ENCODE peak calls at places on chromosomes 7 and 10, in four cellular contexts. One of them, this sample, is unnamed.

GRCh38 chr7:16412535-16413247 is 8.6 kb downstream of the CRPPA start:
- DNase-seq in astrocyte: no peak
- DNase-seq in IMR-90: no peak
- DNase-seq in colonic mucosa: no peak
- DNase-seq in this sample: no peak

GRCh38 chr7:34057136-34057535 is 151.8 kb downstream of the BMPER start:
- DNase-seq in astrocyte: no peak
- DNase-seq in IMR-90: no peak
- DNase-seq in colonic mucosa: no peak
- DNase-seq in this sample: no peak

GRCh38 chr7:98294798-98295382 is 13.4 kb downstream of the BRI3 start:
- DNase-seq in astrocyte: no peak
- DNase-seq in IMR-90: peak; percentile 47
- DNase-seq in colonic mucosa: peak; percentile 71
- DNase-seq in this sample: no peak

GRCh38 chr10:72010234-72010992 is 46.2 kb downstream of the CHST3 start:
- DNase-seq in astrocyte: no peak
- DNase-seq in IMR-90: no peak
- DNase-seq in colonic mucosa: no peak
- DNase-seq in this sample: no peak

GRCh38 chr10:79070091-79070610 is 1.4 kb downstream of the ZMIZ1 start:
- DNase-seq in astrocyte: no peak
- DNase-seq in IMR-90: no peak
- DNase-seq in colonic mucosa: peak; percentile 58
- DNase-seq in this sample: no peak

GRCh38 chr7:821688-822087 is 10.6 kb upstream of the SUN1 start:
- DNase-seq in astrocyte: no peak
- DNase-seq in IMR-90: no peak
- DNase-seq in colonic mucosa: no peak
- DNase-seq in this sample: no peak

GRCh38 chr7:767941-768729 is 41.1 kb upstream of the PRKAR1B start:
- DNase-seq in astrocyte: peak; percentile 18
- DNase-seq in IMR-90: peak; percentile 22
- DNase-seq in colonic mucosa: no peak
- DNase-seq in this sample: peak; percentile 17

GRCh38 chr10:133124357-133125211 is 35.4 kb upstream of the KNDC1 start:
- DNase-seq in astrocyte: no peak
- DNase-seq in IMR-90: no peak
- DNase-seq in colonic mucosa: no peak
- DNase-seq in this sample: no peak

GRCh38 chr10:58851606-58852005 is 324.8 kb upstream of the PHYHIPL start:
- DNase-seq in astrocyte: peak; percentile 6
- DNase-seq in IMR-90: peak; percentile 19
- DNase-seq in colonic mucosa: no peak
- DNase-seq in this sample: no peak

GRCh38 chr7:81869670-81870069 is 99.8 kb upstream of the HGF start:
- DNase-seq in astrocyte: peak; percentile 10
- DNase-seq in IMR-90: no peak
- DNase-seq in colonic mucosa: no peak
- DNase-seq in this sample: no peak

GRCh38 chr7:12635830-12636229 is 51.6 kb upstream of the ARL4A start:
- DNase-seq in astrocyte: no peak
- DNase-seq in IMR-90: no peak
- DNase-seq in colonic mucosa: no peak
- DNase-seq in this sample: no peak

GRCh38 chr7:25860206-25860881 is 291.7 kb upstream of the NFE2L3 start:
- DNase-seq in astrocyte: no peak
- DNase-seq in IMR-90: peak; percentile 24
- DNase-seq in colonic mucosa: no peak
- DNase-seq in this sample: no peak

GRCh38 chr10:77940225-77940624 is 13.7 kb upstream of the DLG5 start:
- DNase-seq in astrocyte: no peak
- DNase-seq in IMR-90: no peak
- DNase-seq in colonic mucosa: no peak
- DNase-seq in this sample: no peak

GRCh38 chr7:106071356-106071998 is 40.6 kb downstream of the SYPL1 start:
- DNase-seq in astrocyte: no peak
- DNase-seq in IMR-90: no peak
- DNase-seq in colonic mucosa: peak; percentile 85
- DNase-seq in this sample: no peak

GRCh38 chr10:122062831-122063674 is 74.1 kb downstream of the TACC2 start:
- DNase-seq in astrocyte: peak; percentile 82
- DNase-seq in IMR-90: peak; percentile 83
- DNase-seq in colonic mucosa: peak; percentile 88
- DNase-seq in this sample: peak; percentile 39

GRCh38 chr7:107958764-107959526 is 44.0 kb downstream of the LAMB1 start:
- DNase-seq in astrocyte: peak; percentile 79
- DNase-seq in IMR-90: peak; percentile 90
- DNase-seq in colonic mucosa: no peak
- DNase-seq in this sample: peak; percentile 77

GRCh38 chr10:99619090-99619800 is 994 bp downstream of the SLC25A28 start:
- DNase-seq in astrocyte: peak; percentile 25
- DNase-seq in IMR-90: peak; percentile 25
- DNase-seq in colonic mucosa: peak; percentile 32
- DNase-seq in this sample: no peak

GRCh38 chr10:89952314-89952713 is 250.9 kb downstream of the KIF20B start:
- DNase-seq in astrocyte: no peak
- DNase-seq in IMR-90: no peak
- DNase-seq in colonic mucosa: no peak
- DNase-seq in this sample: no peak

GRCh38 chr10:7957591-7957990 is 96.9 kb upstream of the GATA3 start:
- DNase-seq in astrocyte: no peak
- DNase-seq in IMR-90: no peak
- DNase-seq in colonic mucosa: no peak
- DNase-seq in this sample: no peak

GRCh38 chr10:986137-986825 is 2.0 kb upstream of the GTPBP4 start:
- DNase-seq in astrocyte: peak; percentile 91
- DNase-seq in IMR-90: peak; percentile 79
- DNase-seq in colonic mucosa: no peak
- DNase-seq in this sample: no peak

GRCh38 chr10:114208351-114208750 is 29.2 kb downstream of the TDRD1 start:
- DNase-seq in astrocyte: no peak
- DNase-seq in IMR-90: no peak
- DNase-seq in colonic mucosa: no peak
- DNase-seq in this sample: no peak

DNA sequence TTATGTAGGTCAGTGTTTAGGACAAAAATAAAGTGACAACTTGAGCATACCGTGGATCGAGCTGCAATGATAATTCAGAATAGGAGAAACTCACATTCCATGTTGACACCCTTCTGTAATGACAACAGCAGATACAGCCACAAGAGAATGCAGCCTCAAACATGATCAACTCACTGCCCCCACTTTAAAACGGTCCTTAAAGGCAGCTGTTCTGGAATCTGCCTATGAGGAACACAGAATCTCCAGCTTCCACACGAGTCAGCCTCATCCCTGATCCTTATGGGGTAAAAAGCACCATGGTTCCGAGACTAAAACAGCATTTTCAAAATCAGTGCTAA is 32.5 kb upstream of the DAGLB start:
- DNase-seq in astrocyte: no peak
- DNase-seq in IMR-90: no peak
- DNase-seq in colonic mucosa: no peak
- DNase-seq in this sample: no peak
- H3K4me3 ChIP-seq in astrocyte: peak overlapping the region; percentile 12
- H3K4me3 ChIP-seq in IMR-90: no peak overlapping the region
- H3K4me3 ChIP-seq in colonic mucosa: no peak overlapping the region
- H3K4me3 ChIP-seq in this sample: peak overlapping the region; percentile 9

GRCh38 chr10:73909716-73910115 is 1.2 kb upstream of the PLAU start:
- DNase-seq in astrocyte: no peak
- DNase-seq in IMR-90: no peak
- DNase-seq in colonic mucosa: no peak
- DNase-seq in this sample: no peak
- H3K4me3 ChIP-seq in astrocyte: peak overlapping the region; percentile 76
- H3K4me3 ChIP-seq in IMR-90: no peak overlapping the region
- H3K4me3 ChIP-seq in colonic mucosa: no peak overlapping the region
- H3K4me3 ChIP-seq in this sample: no peak overlapping the region

GRCh38 chr7:27124096-27124978 is 6.2 kb downstream of the HOXA4 start:
- DNase-seq in astrocyte: peak; percentile 96
- DNase-seq in IMR-90: peak; percentile 97
- DNase-seq in colonic mucosa: peak; percentile 37
- DNase-seq in this sample: no peak

GRCh38 chr7:27124979-27125689 is 5.4 kb downstream of the HOXA4 start:
- DNase-seq in astrocyte: no peak
- DNase-seq in IMR-90: no peak
- DNase-seq in colonic mucosa: peak; percentile 30
- DNase-seq in this sample: no peak

GRCh38 chr7:27122075-27122910 is 8.3 kb downstream of the HOXA4 start:
- DNase-seq in astrocyte: peak; percentile 18
- DNase-seq in IMR-90: peak; percentile 41
- DNase-seq in colonic mucosa: peak; percentile 91
- DNase-seq in this sample: no peak

GRCh38 chr7:27123021-27123476 is 7.5 kb downstream of the HOXA4 start:
- DNase-seq in astrocyte: peak; percentile 64
- DNase-seq in IMR-90: peak; percentile 67
- DNase-seq in colonic mucosa: peak; percentile 29
- DNase-seq in this sample: no peak

DNA sequence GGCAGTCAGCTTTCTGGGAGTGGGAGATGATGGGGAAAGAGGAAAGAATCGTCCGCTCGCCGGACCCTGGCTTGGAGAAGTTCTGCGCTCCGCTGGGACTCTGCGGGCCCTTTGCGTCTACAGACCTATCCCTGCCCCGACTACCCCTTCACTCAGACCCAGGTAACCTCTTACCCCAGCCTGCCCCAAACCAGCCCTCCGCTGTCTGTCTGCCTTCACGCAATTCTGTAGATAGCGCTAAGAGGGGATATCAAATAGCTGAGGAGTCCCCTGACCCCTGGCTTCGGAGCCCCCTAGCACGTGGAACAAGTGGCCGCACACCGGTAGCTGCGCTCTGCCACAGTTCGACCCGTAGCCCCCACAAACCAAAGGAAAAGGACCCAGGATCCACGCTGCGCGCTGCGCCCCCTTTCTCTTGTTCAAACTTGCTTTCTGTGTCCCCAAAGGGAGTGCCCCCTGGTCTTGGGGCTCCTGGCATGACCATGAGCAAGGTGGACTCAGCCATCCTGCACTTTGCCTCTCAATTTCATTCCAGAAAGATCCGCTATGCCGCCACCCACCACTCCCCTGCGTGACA is 7.0 kb downstream of the HOXA4 start:
- DNase-seq in astrocyte: peak; percentile 8
- DNase-seq in IMR-90: no peak
- DNase-seq in colonic mucosa: peak; percentile 32
- DNase-seq in this sample: no peak
- H3K4me3 ChIP-seq in astrocyte: peak overlapping the region; percentile 60
- H3K4me3 ChIP-seq in IMR-90: peak overlapping the region; percentile 48
- H3K4me3 ChIP-seq in colonic mucosa: peak overlapping the region; percentile 16
- H3K4me3 ChIP-seq in this sample: no peak overlapping the region

GRCh38 chr7:73387221-73387828 is 46.3 kb upstream of the FZD9 start:
- DNase-seq in astrocyte: no peak
- DNase-seq in IMR-90: no peak
- DNase-seq in colonic mucosa: no peak
- DNase-seq in this sample: no peak
- H3K4me3 ChIP-seq in astrocyte: no peak overlapping the region
- H3K4me3 ChIP-seq in IMR-90: no peak overlapping the region
- H3K4me3 ChIP-seq in colonic mucosa: no peak overlapping the region
- H3K4me3 ChIP-seq in this sample: no peak overlapping the region

GRCh38 chr10:42552188-42553063 is 85.9 kb downstream of the ZNF33B start:
- DNase-seq in astrocyte: peak; percentile 94
- DNase-seq in IMR-90: peak; percentile 97
- DNase-seq in colonic mucosa: peak; percentile 98
- DNase-seq in this sample: peak; percentile 85
- H3K4me3 ChIP-seq in astrocyte: peak overlapping the region; percentile 85
- H3K4me3 ChIP-seq in IMR-90: peak overlapping the region; percentile 74
- H3K4me3 ChIP-seq in colonic mucosa: peak overlapping the region; percentile 91
- H3K4me3 ChIP-seq in this sample: peak overlapping the region; percentile 99

This sample was measured in AG09309.